ENCODE peak calls at places on chromosomes 12 and 14, in ten cellular contexts. R is transverse colon, F is stomach, E is breast epithelium, H is HCT116, Z is endothelial cell of umbilical vein, B is spleen, A is vagina, N is sigmoid colon, D is HepG2. V is an unnamed sample.

GRCh38 chr12:41419151-41419893 is 231.2 kb downstream of the PDZRN4 start:
- DNase-seq in R (no peak), F (no peak), E (no peak), H (no peak), Z (no peak), B (no peak), A (no peak), N (no peak), D (no peak), V (no peak)

GRCh38 chr12:109999983-110000505 is 814 bp downstream of the ANKRD13A start:
- DNase-seq in R (peak; percentile 37), F (peak; percentile 35), E (no peak), H (no peak), Z (peak; percentile 43), B (peak; percentile 82), A (no peak), N (no peak), D (no peak), V (no peak)

GRCh38 chr12:9760699-9761406 is at the start of gene CD69:
- DNase-seq in R (peak; percentile 71), F (peak; percentile 45), E (no peak), H (no peak), Z (peak; percentile 71), B (peak; percentile 82), A (no peak), N (no peak), D (no peak), V (no peak)

GRCh38 chr12:23139026-23139425 is 514.1 kb downstream of the ETNK1 start:
- DNase-seq in R (no peak), F (no peak), E (no peak), H (no peak), Z (peak; percentile 52), B (no peak), A (no peak), N (no peak), D (no peak), V (no peak)

GRCh38 chr14:92759679-92760523 is 11.5 kb upstream of the LGMN start:
- DNase-seq in R (no peak), F (no peak), E (no peak), H (no peak), Z (no peak), B (no peak), A (no peak), N (no peak), D (no peak), V (no peak)

GRCh38 chr14:45426685-45427282 is 173.8 kb upstream of the MIS18BP1 start:
- DNase-seq in R (no peak), F (no peak), E (no peak), H (peak; percentile 62), Z (peak; percentile 41), B (no peak), A (no peak), N (no peak), D (peak; percentile 49), V (no peak)

GRCh38 chr12:40127408-40127807 is 21.5 kb upstream of the SLC2A13 start:
- DNase-seq in R (no peak), F (no peak), E (no peak), H (no peak), Z (no peak), B (no peak), A (no peak), N (no peak), D (no peak), V (no peak)

GRCh38 chr12:128920468-128920867 is 67.2 kb downstream of the GLT1D1 start:
- DNase-seq in R (no peak), F (no peak), E (no peak), H (no peak), Z (no peak), B (no peak), A (no peak), N (no peak), D (no peak), V (no peak)

DNA sequence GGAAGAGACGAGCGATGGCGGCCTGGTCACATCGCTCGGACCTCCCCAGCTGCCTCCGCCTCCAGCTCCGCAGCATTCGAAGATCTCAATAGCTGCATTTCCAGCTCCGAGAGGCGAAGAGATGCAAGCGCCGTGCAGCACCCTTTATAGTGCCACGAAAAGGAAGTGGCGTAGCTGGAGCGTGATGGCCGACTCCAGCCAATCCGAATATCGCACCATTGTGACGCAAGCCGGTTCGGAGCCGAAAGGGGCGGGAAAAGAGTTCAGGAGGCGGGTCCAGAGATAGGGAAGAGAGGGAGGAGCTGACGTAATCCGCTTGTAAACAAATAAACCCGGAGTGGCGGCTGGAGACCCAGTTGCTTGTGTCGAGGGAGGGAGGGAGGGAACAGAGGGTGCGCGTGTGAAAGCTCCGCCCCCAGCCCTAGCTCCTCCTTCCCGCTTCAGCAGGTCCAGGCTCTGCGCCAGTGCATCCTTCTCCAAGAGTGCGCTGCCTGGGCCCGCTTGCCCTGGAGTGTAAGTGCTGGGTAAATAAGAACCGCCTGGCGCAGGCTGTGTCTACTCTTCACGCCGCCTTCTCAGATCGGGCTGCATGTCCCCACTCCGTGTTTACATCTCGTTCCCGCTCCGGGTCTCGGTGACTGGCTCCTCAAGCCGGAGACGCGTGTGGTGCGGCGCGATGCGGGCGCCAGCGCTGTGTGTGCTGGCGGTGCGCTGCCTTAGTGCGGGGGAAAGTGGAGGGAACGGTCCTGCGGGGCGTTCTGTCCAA is at the start of gene BTG1:
- DNase-seq in R (peak; percentile 100), F (peak; percentile 99), E (peak; percentile 99), H (peak; percentile 99), Z (peak; percentile 100), B (peak; percentile 99), A (peak; percentile 100), N (peak; percentile 100), D (peak; percentile 98), V (peak; percentile 71)
- TF ChIP-seq POLR2A in R (peak; percentile 99), F (peak; percentile 99), E (peak; percentile 98), H (peak; percentile 99), Z (peak; percentile 100), B (peak; percentile 99), A (peak; percentile 53), N (peak; percentile 97), D (peak; percentile 100), V (peak; percentile 100)

GRCh38 chr14:23185046-23185445 is 1.6 kb upstream of the SLC7A8 start:
- DNase-seq in R (no peak), F (no peak), E (no peak), H (no peak), Z (peak; percentile 74), B (no peak), A (no peak), N (no peak), D (no peak), V (no peak)

GRCh38 chr14:23182372-23183014 is 967 bp downstream of the SLC7A8 start:
- DNase-seq in R (peak; percentile 70), F (peak; percentile 76), E (peak; percentile 66), H (peak; percentile 12), Z (peak; percentile 16), B (peak; percentile 83), A (no peak), N (no peak), D (no peak), V (no peak)

GRCh38 chr14:23183076-23183475 is 384 bp downstream of the SLC7A8 start:
- DNase-seq in R (no peak), F (no peak), E (no peak), H (no peak), Z (peak; percentile 19), B (no peak), A (no peak), N (no peak), D (no peak), V (no peak)

GRCh38 chr14:23181946-23182345 is 1.5 kb downstream of the SLC7A8 start:
- DNase-seq in R (no peak), F (no peak), E (no peak), H (no peak), Z (no peak), B (no peak), A (no peak), N (no peak), D (no peak), V (no peak)

DNA sequence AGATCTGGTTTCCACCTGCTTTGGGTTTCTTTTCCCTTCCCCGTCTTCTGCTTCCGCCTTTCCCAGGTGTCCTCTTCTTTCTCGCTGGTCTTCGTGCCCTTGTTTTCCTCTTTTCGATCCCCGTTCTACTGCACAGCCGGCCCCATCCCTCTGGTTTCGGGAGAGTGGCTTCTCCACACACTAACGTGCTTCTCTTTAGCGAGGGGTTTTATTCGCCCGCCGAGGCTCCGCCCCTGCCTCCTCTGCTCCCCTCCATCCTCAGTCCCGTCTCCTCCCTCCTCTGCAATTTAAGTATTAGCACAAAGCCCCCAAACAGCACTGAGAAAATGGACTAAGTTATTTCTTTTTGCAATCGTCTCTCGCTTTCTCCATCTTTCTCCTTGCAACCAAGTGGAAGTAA is at the start of gene SLC7A8:
- DNase-seq in R (peak; percentile 67), F (peak; percentile 71), E (peak; percentile 68), H (peak; percentile 7), Z (peak; percentile 15), B (peak; percentile 75), A (no peak), N (peak; percentile 82), D (no peak), V (no peak)
- TF ChIP-seq POLR2AphosphoS5 in R (peak; percentile 74), F (peak; percentile 84), E (peak; percentile 88), H (peak; percentile 70), Z (no peak), B (peak; percentile 86), A (peak; percentile 87), N (peak; percentile 71), D (no peak), V (no peak)

GRCh38 chr12:57863676-57864075 is 17.1 kb upstream of the CTDSP2 start:
- DNase-seq in R (no peak), F (no peak), E (no peak), H (no peak), Z (no peak), B (no peak), A (no peak), N (no peak), D (no peak), V (no peak)

GRCh38 chr12:57864382-57864781 is 17.9 kb upstream of the CTDSP2 start:
- DNase-seq in R (no peak), F (no peak), E (no peak), H (no peak), Z (no peak), B (no peak), A (no peak), N (peak; percentile 65), D (no peak), V (no peak)

GRCh38 chr12:57866308-57867019 is 19.9 kb upstream of the CTDSP2 start:
- DNase-seq in R (no peak), F (no peak), E (no peak), H (no peak), Z (no peak), B (no peak), A (no peak), N (no peak), D (no peak), V (no peak)

GRCh38 chr12:57861967-57862366 is 15.4 kb upstream of the CTDSP2 start:
- DNase-seq in R (no peak), F (no peak), E (no peak), H (no peak), Z (no peak), B (no peak), A (no peak), N (no peak), D (no peak), V (no peak)

GRCh38 chr12:57864811-57865751 is 18.6 kb upstream of the CTDSP2 start:
- DNase-seq in R (peak; percentile 82), F (peak; percentile 75), E (peak; percentile 74), H (peak; percentile 32), Z (peak; percentile 81), B (peak; percentile 89), A (no peak), N (peak; percentile 91), D (no peak), V (peak; percentile 67)
- TF ChIP-seq POLR2A in R (peak; percentile 69), F (no peak), E (no peak), H (no peak), Z (peak; percentile 75), B (no peak), A (no peak), N (peak; percentile 51), D (no peak), V (no peak)

DNA sequence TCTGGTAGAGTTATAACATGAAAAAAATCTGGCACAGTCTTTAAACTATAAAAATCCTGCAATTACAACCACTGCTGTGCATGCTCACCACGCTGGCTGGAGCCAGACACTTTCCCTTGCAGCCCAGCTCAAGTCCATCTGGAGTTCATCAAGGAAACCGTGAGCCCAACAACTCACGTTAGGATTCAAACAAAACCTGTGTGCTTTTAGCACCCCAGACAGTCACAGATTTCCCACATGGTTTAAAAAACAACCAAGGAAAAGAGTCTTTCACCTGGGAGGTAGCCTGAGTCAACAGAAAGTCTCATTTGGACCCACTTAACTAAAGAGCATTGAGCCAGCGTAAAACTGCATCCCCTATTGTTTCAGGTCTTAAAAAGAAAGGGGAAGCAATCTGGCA is 4.7 kb downstream of the LRIG3 start:
- DNase-seq in R (peak; percentile 66), F (peak; percentile 40), E (no peak), H (no peak), Z (peak; percentile 76), B (no peak), A (no peak), N (peak; percentile 90), D (no peak), V (no peak)
- TF ChIP-seq POLR2AphosphoS5 in R (peak; percentile 92), F (peak; percentile 38), E (no peak), H (no peak), Z (no peak), B (no peak), A (no peak), N (peak; percentile 94), D (no peak), V (no peak)